ENCODE peak calls at places on chromosomes 4 and X, in nine cellular contexts. One of them, this sample, is unnamed.

GRCh38 chr4:150591284-150591874 is 9.4 kb downstream of the MAB21L2 start:
- DNase-seq in psoas muscle: no peak
- DNase-seq in uterus: no peak
- DNase-seq in astrocyte of the spinal cord: peak; percentile 16
- DNase-seq in cardiac muscle cell: peak; percentile 8
- DNase-seq in cardiac fibroblast: no peak
- DNase-seq in neural crest cell: no peak
- DNase-seq in lung: no peak
- DNase-seq in A549: no peak
- DNase-seq in this sample: no peak

GRCh38 chr4:79686976-79687375 is 278.9 kb upstream of the GK2 start:
- DNase-seq in neural crest cell: no peak
- DNase-seq in A549: no peak
- DNase-seq in uterus: no peak
- DNase-seq in cardiac muscle cell: no peak
- DNase-seq in lung: no peak
- DNase-seq in astrocyte of the spinal cord: no peak
- DNase-seq in cardiac fibroblast: no peak
- DNase-seq in psoas muscle: no peak
- DNase-seq in this sample: no peak

GRCh38 chr4:82462415-82462831 is 32.0 kb downstream of the ENOPH1 start:
- DNase-seq in astrocyte of the spinal cord: peak; percentile 85
- DNase-seq in A549: peak; percentile 62
- DNase-seq in psoas muscle: peak; percentile 89
- DNase-seq in neural crest cell: peak; percentile 97
- DNase-seq in uterus: peak; percentile 94
- DNase-seq in cardiac fibroblast: peak; percentile 94
- DNase-seq in cardiac muscle cell: peak; percentile 87
- DNase-seq in lung: peak; percentile 87
- DNase-seq in this sample: peak; percentile 94

GRCh38 chr4:13559414-13559813 is 15.1 kb upstream of the NKX3-2 start:
- DNase-seq in neural crest cell: no peak
- DNase-seq in A549: no peak
- DNase-seq in lung: no peak
- DNase-seq in cardiac fibroblast: peak; percentile 58
- DNase-seq in uterus: no peak
- DNase-seq in cardiac muscle cell: no peak
- DNase-seq in psoas muscle: no peak
- DNase-seq in astrocyte of the spinal cord: peak; percentile 64
- DNase-seq in this sample: no peak

GRCh38 chr4:8525383-8526120 is 54.6 kb upstream of the GPR78 start:
- DNase-seq in psoas muscle: peak; percentile 35
- DNase-seq in astrocyte of the spinal cord: no peak
- DNase-seq in cardiac fibroblast: peak; percentile 63
- DNase-seq in uterus: no peak
- DNase-seq in lung: no peak
- DNase-seq in neural crest cell: no peak
- DNase-seq in cardiac muscle cell: no peak
- DNase-seq in A549: no peak
- DNase-seq in this sample: peak; percentile 60

GRCh38 chrX:133529578-133529977 is 114.3 kb upstream of the GPC4 start:
- DNase-seq in lung: no peak
- DNase-seq in A549: no peak
- DNase-seq in cardiac fibroblast: no peak
- DNase-seq in neural crest cell: no peak
- DNase-seq in cardiac muscle cell: no peak
- DNase-seq in astrocyte of the spinal cord: no peak
- DNase-seq in uterus: no peak
- DNase-seq in psoas muscle: no peak
- DNase-seq in this sample: no peak

GRCh38 chrX:119325456-119325855 is 73.7 kb upstream of the SLC25A43 start:
- DNase-seq in astrocyte of the spinal cord: no peak
- DNase-seq in lung: no peak
- DNase-seq in psoas muscle: no peak
- DNase-seq in neural crest cell: no peak
- DNase-seq in cardiac fibroblast: no peak
- DNase-seq in cardiac muscle cell: no peak
- DNase-seq in A549: no peak
- DNase-seq in uterus: no peak
- DNase-seq in this sample: no peak

GRCh38 chr4:148203056-148203898 is 238.9 kb downstream of the NR3C2 start:
- DNase-seq in astrocyte of the spinal cord: no peak
- DNase-seq in cardiac fibroblast: peak; percentile 2
- DNase-seq in A549: no peak
- DNase-seq in neural crest cell: no peak
- DNase-seq in psoas muscle: no peak
- DNase-seq in uterus: no peak
- DNase-seq in lung: no peak
- DNase-seq in cardiac muscle cell: peak; percentile 77
- DNase-seq in this sample: no peak

GRCh38 chrX:117538441-117539418 is 577.9 kb downstream of the KLHL13 start:
- DNase-seq in A549: no peak
- DNase-seq in neural crest cell: no peak
- DNase-seq in astrocyte of the spinal cord: no peak
- DNase-seq in cardiac muscle cell: no peak
- DNase-seq in psoas muscle: no peak
- DNase-seq in uterus: no peak
- DNase-seq in lung: no peak
- DNase-seq in cardiac fibroblast: no peak
- DNase-seq in this sample: no peak

GRCh38 chr4:26468977-26469376 is 21.3 kb downstream of the CCKAR start:
- DNase-seq in cardiac fibroblast: no peak
- DNase-seq in neural crest cell: no peak
- DNase-seq in cardiac muscle cell: no peak
- DNase-seq in uterus: no peak
- DNase-seq in A549: no peak
- DNase-seq in psoas muscle: no peak
- DNase-seq in astrocyte of the spinal cord: no peak
- DNase-seq in lung: no peak
- DNase-seq in this sample: no peak

GRCh38 chrX:130704053-130705038 is 198.7 kb downstream of the ENOX2 start:
- DNase-seq in uterus: no peak
- DNase-seq in cardiac muscle cell: no peak
- DNase-seq in psoas muscle: no peak
- DNase-seq in lung: no peak
- DNase-seq in astrocyte of the spinal cord: peak; percentile 18
- DNase-seq in neural crest cell: no peak
- DNase-seq in A549: no peak
- DNase-seq in cardiac fibroblast: peak; percentile 58
- DNase-seq in this sample: no peak

GRCh38 chr4:151204925-151205524 is 71.9 kb upstream of the PRSS48 start:
- DNase-seq in astrocyte of the spinal cord: no peak
- DNase-seq in uterus: no peak
- DNase-seq in cardiac fibroblast: peak; percentile 51
- DNase-seq in A549: no peak
- DNase-seq in lung: no peak
- DNase-seq in cardiac muscle cell: no peak
- DNase-seq in psoas muscle: no peak
- DNase-seq in neural crest cell: no peak
- DNase-seq in this sample: no peak

GRCh38 chrX:138908577-138908976 is 197.1 kb upstream of the FGF13 start:
- DNase-seq in cardiac fibroblast: no peak
- DNase-seq in uterus: no peak
- DNase-seq in A549: no peak
- DNase-seq in psoas muscle: no peak
- DNase-seq in neural crest cell: no peak
- DNase-seq in lung: no peak
- DNase-seq in astrocyte of the spinal cord: no peak
- DNase-seq in cardiac muscle cell: no peak
- DNase-seq in this sample: no peak

GRCh38 chrX:10556405-10556804 is 64.0 kb downstream of the MID1 start:
- DNase-seq in A549: no peak
- DNase-seq in neural crest cell: no peak
- DNase-seq in cardiac fibroblast: no peak
- DNase-seq in uterus: no peak
- DNase-seq in lung: no peak
- DNase-seq in astrocyte of the spinal cord: no peak
- DNase-seq in psoas muscle: no peak
- DNase-seq in cardiac muscle cell: no peak
- DNase-seq in this sample: no peak

GRCh38 chr4:29805871-29806480 is 914.2 kb upstream of the PCDH7 start:
- DNase-seq in cardiac muscle cell: no peak
- DNase-seq in cardiac fibroblast: no peak
- DNase-seq in A549: no peak
- DNase-seq in psoas muscle: no peak
- DNase-seq in uterus: no peak
- DNase-seq in astrocyte of the spinal cord: no peak
- DNase-seq in neural crest cell: no peak
- DNase-seq in lung: no peak
- DNase-seq in this sample: no peak

GRCh38 chr4:29805245-29805644 is 914.9 kb upstream of the PCDH7 start:
- DNase-seq in A549: no peak
- DNase-seq in uterus: no peak
- DNase-seq in neural crest cell: no peak
- DNase-seq in cardiac muscle cell: peak; percentile 31
- DNase-seq in lung: no peak
- DNase-seq in cardiac fibroblast: no peak
- DNase-seq in psoas muscle: no peak
- DNase-seq in astrocyte of the spinal cord: no peak
- DNase-seq in this sample: no peak
- TF ChIP-seq CTCF in A549: no peak
- TF ChIP-seq CTCF in uterus: no peak
- TF ChIP-seq CTCF in neural crest cell: no peak
- TF ChIP-seq CTCF in cardiac muscle cell: no peak
- TF ChIP-seq CTCF in lung: no peak
- TF ChIP-seq CTCF in cardiac fibroblast: no peak
- TF ChIP-seq CTCF in psoas muscle: no peak
- TF ChIP-seq CTCF in astrocyte of the spinal cord: no peak
- TF ChIP-seq CTCF in this sample: no peak

GRCh38 chr4:112521123-112522116 is 5.4 kb upstream of the NEUROG2 start:
- DNase-seq in A549: no peak
- DNase-seq in lung: no peak
- DNase-seq in neural crest cell: no peak
- DNase-seq in cardiac fibroblast: no peak
- DNase-seq in astrocyte of the spinal cord: no peak
- DNase-seq in cardiac muscle cell: no peak
- DNase-seq in psoas muscle: no peak
- DNase-seq in uterus: no peak
- DNase-seq in this sample: no peak

GRCh38 chr4:112523764-112524505 is 8.0 kb upstream of the NEUROG2 start:
- DNase-seq in psoas muscle: peak; percentile 76
- DNase-seq in cardiac muscle cell: peak; percentile 87
- DNase-seq in neural crest cell: peak; percentile 75
- DNase-seq in lung: peak; percentile 47
- DNase-seq in A549: peak; percentile 30
- DNase-seq in cardiac fibroblast: peak; percentile 27
- DNase-seq in astrocyte of the spinal cord: no peak
- DNase-seq in uterus: no peak
- DNase-seq in this sample: peak; percentile 68

GRCh38 chr4:112523008-112523440 is 7.0 kb upstream of the NEUROG2 start:
- DNase-seq in cardiac fibroblast: peak; percentile 36
- DNase-seq in lung: no peak
- DNase-seq in psoas muscle: no peak
- DNase-seq in cardiac muscle cell: peak; percentile 68
- DNase-seq in A549: no peak
- DNase-seq in astrocyte of the spinal cord: peak; percentile 45
- DNase-seq in uterus: no peak
- DNase-seq in neural crest cell: peak; percentile 46
- DNase-seq in this sample: peak; percentile 50

GRCh38 chr4:112520598-112521122 is 4.7 kb upstream of the NEUROG2 start:
- DNase-seq in A549: no peak
- DNase-seq in uterus: no peak
- DNase-seq in neural crest cell: peak; percentile 8
- DNase-seq in cardiac muscle cell: no peak
- DNase-seq in astrocyte of the spinal cord: no peak
- DNase-seq in lung: no peak
- DNase-seq in psoas muscle: no peak
- DNase-seq in cardiac fibroblast: no peak
- DNase-seq in this sample: no peak

GRCh38 chr4:112522389-112522788 is 6.4 kb upstream of the NEUROG2 start:
- DNase-seq in astrocyte of the spinal cord: no peak
- DNase-seq in psoas muscle: no peak
- DNase-seq in lung: no peak
- DNase-seq in A549: no peak
- DNase-seq in cardiac muscle cell: no peak
- DNase-seq in uterus: no peak
- DNase-seq in cardiac fibroblast: no peak
- DNase-seq in neural crest cell: no peak
- DNase-seq in this sample: no peak
- TF ChIP-seq CTCF in astrocyte of the spinal cord: no peak
- TF ChIP-seq CTCF in psoas muscle: no peak
- TF ChIP-seq CTCF in lung: no peak
- TF ChIP-seq CTCF in A549: no peak
- TF ChIP-seq CTCF in cardiac muscle cell: no peak
- TF ChIP-seq CTCF in uterus: no peak
- TF ChIP-seq CTCF in cardiac fibroblast: no peak
- TF ChIP-seq CTCF in neural crest cell: no peak
- TF ChIP-seq CTCF in this sample: no peak

GRCh38 chr4:705278-706082 is at the start of gene PCGF3:
- DNase-seq in astrocyte of the spinal cord: peak; percentile 96
- DNase-seq in cardiac muscle cell: peak; percentile 98
- DNase-seq in psoas muscle: peak; percentile 99
- DNase-seq in uterus: peak; percentile 96
- DNase-seq in neural crest cell: peak; percentile 99
- DNase-seq in lung: peak; percentile 97
- DNase-seq in A549: peak; percentile 83
- DNase-seq in cardiac fibroblast: peak; percentile 98
- DNase-seq in this sample: peak; percentile 96
- TF ChIP-seq CTCF in astrocyte of the spinal cord: no peak
- TF ChIP-seq CTCF in cardiac muscle cell: no peak
- TF ChIP-seq CTCF in psoas muscle: no peak
- TF ChIP-seq CTCF in uterus: no peak
- TF ChIP-seq CTCF in neural crest cell: no peak
- TF ChIP-seq CTCF in lung: no peak
- TF ChIP-seq CTCF in A549: no peak
- TF ChIP-seq CTCF in cardiac fibroblast: no peak
- TF ChIP-seq CTCF in this sample: no peak

DNA sequence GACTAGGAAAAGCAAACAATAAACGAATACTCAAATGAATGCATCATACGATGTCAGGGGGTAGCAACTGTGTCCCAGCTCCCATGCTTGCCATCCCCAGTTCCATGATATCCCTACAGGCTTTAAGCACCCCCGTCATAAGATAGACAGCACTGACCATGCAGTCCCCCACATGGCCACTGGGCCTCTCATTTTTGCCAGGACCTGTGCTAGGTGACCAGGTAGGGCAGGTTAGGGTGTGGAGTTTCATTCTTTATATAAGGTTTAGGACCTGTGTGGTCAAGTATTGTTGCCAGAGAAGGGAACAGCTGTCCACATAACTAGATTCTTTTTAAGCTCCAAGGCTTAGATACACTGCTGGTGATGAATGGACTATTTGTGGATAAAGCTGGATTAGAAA is 9.7 kb downstream of the PPEF2 start:
- DNase-seq in astrocyte of the spinal cord: no peak
- DNase-seq in psoas muscle: no peak
- DNase-seq in lung: no peak
- DNase-seq in cardiac fibroblast: no peak
- DNase-seq in uterus: no peak
- DNase-seq in cardiac muscle cell: no peak
- DNase-seq in A549: peak; percentile 22
- DNase-seq in neural crest cell: no peak
- DNase-seq in this sample: no peak
- TF ChIP-seq CTCF in astrocyte of the spinal cord: peak; percentile 9
- TF ChIP-seq CTCF in psoas muscle: no peak
- TF ChIP-seq CTCF in lung: no peak
- TF ChIP-seq CTCF in cardiac fibroblast: peak; percentile 37
- TF ChIP-seq CTCF in uterus: no peak
- TF ChIP-seq CTCF in cardiac muscle cell: no peak
- TF ChIP-seq CTCF in A549: no peak
- TF ChIP-seq CTCF in neural crest cell: peak; percentile 48
- TF ChIP-seq CTCF in this sample: no peak